ENCODE peak calls at places on chromosomes 1 and 21, in eight cellular contexts. U, V, D, R, Z, J, B and H are unnamed samples.

GRCh38 chr1:43522431-43522775 is 8.3 kb upstream of the PTPRF start:
- DNase-seq in U (no peak), V (no peak), D (no peak), R (no peak), Z (no peak), J (no peak), B (no peak), H (no peak)

GRCh38 chr1:228459091-228459993 is 27.8 kb upstream of the RNF187 start:
- DNase-seq in U (peak; percentile 78), V (peak; percentile 85), D (no peak), R (no peak), Z (peak; percentile 77), J (peak; percentile 0), B (peak; percentile 83), H (peak; percentile 93)

GRCh38 chr1:172287207-172287606 is 133.3 kb upstream of the C1orf105 start:
- DNase-seq in U (no peak), V (peak; percentile 73), D (no peak), R (no peak), Z (peak; percentile 72), J (no peak), B (peak; percentile 85), H (peak; percentile 83)

GRCh38 chr1:234924450-234925355 is 203.9 kb downstream of the TOMM20 start:
- DNase-seq in U (no peak), V (no peak), D (no peak), R (no peak), Z (no peak), J (no peak), B (no peak), H (no peak)

GRCh38 chr1:69263982-69264381 is 303.7 kb upstream of the LRRC7 start:
- DNase-seq in U (no peak), V (no peak), D (no peak), R (no peak), Z (no peak), J (peak; percentile 93), B (peak; percentile 23), H (no peak)

GRCh38 chr1:54927475-54928240 is 40.7 kb upstream of the DHCR24 start:
- DNase-seq in U (no peak), V (peak; percentile 63), D (no peak), R (no peak), Z (no peak), J (no peak), B (peak; percentile 92), H (no peak)

GRCh38 chr1:29235955-29236742 is at the start of gene PTPRU:
- DNase-seq in U (peak; percentile 85), V (peak; percentile 58), D (no peak), R (peak; percentile 64), Z (peak; percentile 97), J (no peak), B (peak; percentile 74), H (peak; percentile 93)

GRCh38 chr21:37383066-37383465 is 16.5 kb downstream of the DYRK1A start:
- DNase-seq in U (no peak), V (no peak), D (no peak), R (no peak), Z (no peak), J (no peak), B (peak; percentile 28), H (peak; percentile 44)

GRCh38 chr1:63984257-63984626 is 210.4 kb downstream of the ROR1 start:
- DNase-seq in U (no peak), V (peak; percentile 22), D (no peak), R (no peak), Z (peak; percentile 55), J (no peak), B (peak; percentile 34), H (no peak)

GRCh38 chr1:226945106-226945857 is 5.2 kb downstream of the COQ8A start:
- DNase-seq in U (no peak), V (no peak), D (no peak), R (no peak), Z (no peak), J (peak; percentile 44), B (no peak), H (no peak)

GRCh38 chr1:65310078-65310587 is 790 bp downstream of the DNAJC6 start:
- DNase-seq in U (peak; percentile 74), V (no peak), D (no peak), R (no peak), Z (peak; percentile 33), J (peak; percentile 88), B (no peak), H (no peak)

GRCh38 chr1:72230746-72231145 is 51.6 kb downstream of the NEGR1 start:
- DNase-seq in U (no peak), V (peak; percentile 23), D (no peak), R (no peak), Z (no peak), J (no peak), B (no peak), H (no peak)

GRCh38 chr1:118186026-118186425 is 998 bp upstream of the SPAG17 start:
- DNase-seq in U (no peak), V (no peak), D (no peak), R (no peak), Z (no peak), J (no peak), B (no peak), H (no peak)

GRCh38 chr1:31409946-31410858 is 2.8 kb upstream of the SERINC2 start:
- DNase-seq in U (no peak), V (peak; percentile 39), D (no peak), R (no peak), Z (no peak), J (no peak), B (no peak), H (peak; percentile 27)

GRCh38 chr1:72140222-72140621 is 142.1 kb downstream of the NEGR1 start:
- DNase-seq in U (no peak), V (no peak), D (no peak), R (no peak), Z (no peak), J (no peak), B (no peak), H (no peak)

GRCh38 chr21:28991861-28992525 is 684 bp downstream of the LTN1 start:
- DNase-seq in U (no peak), V (no peak), D (no peak), R (no peak), Z (no peak), J (no peak), B (no peak), H (peak; percentile 36)

GRCh38 chr1:181504294-181505115 is 21.2 kb downstream of the CACNA1E start:
- DNase-seq in U (peak; percentile 52), V (peak; percentile 28), D (no peak), R (no peak), Z (no peak), J (no peak), B (peak; percentile 5), H (no peak)

GRCh38 chr1:225654688-225655508 is 2.0 kb upstream of the ENAH start:
- DNase-seq in U (no peak), V (no peak), D (no peak), R (no peak), Z (no peak), J (no peak), B (no peak), H (no peak)

GRCh38 chr1:204104331-204105222 is 31.7 kb downstream of the SOX13 start:
- DNase-seq in U (no peak), V (no peak), D (no peak), R (no peak), Z (no peak), J (peak; percentile 14), B (peak; percentile 39), H (no peak)

GRCh38 chr1:45923343-45923742 is 119.9 kb downstream of the MAST2 start:
- DNase-seq in U (no peak), V (no peak), D (no peak), R (no peak), Z (no peak), J (no peak), B (no peak), H (no peak)

GRCh38 chr1:169785267-169785666 is 9.4 kb downstream of the METTL18 start:
- DNase-seq in U (no peak), V (no peak), D (no peak), R (no peak), Z (no peak), J (no peak), B (no peak), H (no peak)